ENCODE peak calls at places on chromosomes 16 and 17, in five cellular contexts. One of them, this sample, is unnamed.

GRCh38 chr16:20969386-20969785 is 68.8 kb downstream of the LYRM1 start:
- DNase-seq in NCI-H1105: no peak
- DNase-seq in activated CD8-positive, alpha-beta memory T cell treated with anti-CD3 and anti-CD28 coated beads, Interleukin-2, amount 50 U/mL, for 48 hours: no peak
- DNase-seq in GM10248: no peak
- DNase-seq in choroid plexus epithelial cell: no peak
- DNase-seq in this sample: no peak

GRCh38 chr17:78058001-78058400 is 70.6 kb downstream of the TMC6 start:
- DNase-seq in NCI-H1105: no peak
- DNase-seq in activated CD8-positive, alpha-beta memory T cell treated with anti-CD3 and anti-CD28 coated beads, Interleukin-2, amount 50 U/mL, for 48 hours: no peak
- DNase-seq in GM10248: no peak
- DNase-seq in choroid plexus epithelial cell: no peak
- DNase-seq in this sample: no peak

GRCh38 chr16:25060920-25061319 is 45.8 kb upstream of the ARHGAP17 start:
- DNase-seq in NCI-H1105: no peak
- DNase-seq in activated CD8-positive, alpha-beta memory T cell treated with anti-CD3 and anti-CD28 coated beads, Interleukin-2, amount 50 U/mL, for 48 hours: no peak
- DNase-seq in GM10248: peak
- DNase-seq in choroid plexus epithelial cell: peak
- DNase-seq in this sample: no peak

GRCh38 chr17:62627904-62628603 is 584 bp downstream of the MRC2 start:
- DNase-seq in NCI-H1105: no peak
- DNase-seq in activated CD8-positive, alpha-beta memory T cell treated with anti-CD3 and anti-CD28 coated beads, Interleukin-2, amount 50 U/mL, for 48 hours: peak
- DNase-seq in GM10248: peak
- DNase-seq in choroid plexus epithelial cell: peak
- DNase-seq in this sample: peak

GRCh38 chr17:75777243-75777922 is 7.2 kb upstream of the UNK start:
- DNase-seq in NCI-H1105: no peak
- DNase-seq in activated CD8-positive, alpha-beta memory T cell treated with anti-CD3 and anti-CD28 coated beads, Interleukin-2, amount 50 U/mL, for 48 hours: no peak
- DNase-seq in GM10248: no peak
- DNase-seq in choroid plexus epithelial cell: peak
- DNase-seq in this sample: no peak

GRCh38 chr17:2704031-2704889 is 7.3 kb downstream of the CLUH start:
- DNase-seq in NCI-H1105: no peak
- DNase-seq in activated CD8-positive, alpha-beta memory T cell treated with anti-CD3 and anti-CD28 coated beads, Interleukin-2, amount 50 U/mL, for 48 hours: no peak
- DNase-seq in GM10248: no peak
- DNase-seq in choroid plexus epithelial cell: no peak
- DNase-seq in this sample: no peak

GRCh38 chr17:57471941-57472368 is 215.6 kb downstream of the MSI2 start:
- DNase-seq in NCI-H1105: no peak
- DNase-seq in activated CD8-positive, alpha-beta memory T cell treated with anti-CD3 and anti-CD28 coated beads, Interleukin-2, amount 50 U/mL, for 48 hours: no peak
- DNase-seq in GM10248: no peak
- DNase-seq in choroid plexus epithelial cell: no peak
- DNase-seq in this sample: no peak

GRCh38 chr17:29784661-29785060 is 145.4 kb downstream of the SSH2 start:
- DNase-seq in NCI-H1105: no peak
- DNase-seq in activated CD8-positive, alpha-beta memory T cell treated with anti-CD3 and anti-CD28 coated beads, Interleukin-2, amount 50 U/mL, for 48 hours: no peak
- DNase-seq in GM10248: no peak
- DNase-seq in choroid plexus epithelial cell: peak
- DNase-seq in this sample: no peak

GRCh38 chr16:29745853-29746345 is at the start of gene C16orf54:
- DNase-seq in NCI-H1105: no peak
- DNase-seq in activated CD8-positive, alpha-beta memory T cell treated with anti-CD3 and anti-CD28 coated beads, Interleukin-2, amount 50 U/mL, for 48 hours: peak
- DNase-seq in GM10248: peak
- DNase-seq in choroid plexus epithelial cell: no peak
- DNase-seq in this sample: peak

GRCh38 chr16:57444711-57445110 is 2.5 kb downstream of the CIAPIN1 start:
- DNase-seq in NCI-H1105: no peak
- DNase-seq in activated CD8-positive, alpha-beta memory T cell treated with anti-CD3 and anti-CD28 coated beads, Interleukin-2, amount 50 U/mL, for 48 hours: no peak
- DNase-seq in GM10248: no peak
- DNase-seq in choroid plexus epithelial cell: peak
- DNase-seq in this sample: no peak

GRCh38 chr16:20956319-20956718 is 55.7 kb downstream of the LYRM1 start:
- DNase-seq in NCI-H1105: no peak
- DNase-seq in activated CD8-positive, alpha-beta memory T cell treated with anti-CD3 and anti-CD28 coated beads, Interleukin-2, amount 50 U/mL, for 48 hours: no peak
- DNase-seq in GM10248: no peak
- DNase-seq in choroid plexus epithelial cell: peak
- DNase-seq in this sample: no peak

GRCh38 chr16:71923941-71924690 is 28.8 kb downstream of the IST1 start:
- DNase-seq in NCI-H1105: no peak
- DNase-seq in activated CD8-positive, alpha-beta memory T cell treated with anti-CD3 and anti-CD28 coated beads, Interleukin-2, amount 50 U/mL, for 48 hours: no peak
- DNase-seq in GM10248: no peak
- DNase-seq in choroid plexus epithelial cell: peak
- DNase-seq in this sample: no peak

GRCh38 chr16:87648236-87648635 is 45.9 kb downstream of the JPH3 start:
- DNase-seq in NCI-H1105: no peak
- DNase-seq in activated CD8-positive, alpha-beta memory T cell treated with anti-CD3 and anti-CD28 coated beads, Interleukin-2, amount 50 U/mL, for 48 hours: no peak
- DNase-seq in GM10248: no peak
- DNase-seq in choroid plexus epithelial cell: no peak
- DNase-seq in this sample: no peak

GRCh38 chr16:46747777-46748651 is at the start of gene MYLK3:
- DNase-seq in NCI-H1105: no peak
- DNase-seq in activated CD8-positive, alpha-beta memory T cell treated with anti-CD3 and anti-CD28 coated beads, Interleukin-2, amount 50 U/mL, for 48 hours: no peak
- DNase-seq in GM10248: no peak
- DNase-seq in choroid plexus epithelial cell: peak
- DNase-seq in this sample: no peak

GRCh38 chr17:63989622-63990345 is 8.4 kb upstream of the PRR29 start:
- DNase-seq in NCI-H1105: no peak
- DNase-seq in activated CD8-positive, alpha-beta memory T cell treated with anti-CD3 and anti-CD28 coated beads, Interleukin-2, amount 50 U/mL, for 48 hours: no peak
- DNase-seq in GM10248: no peak
- DNase-seq in choroid plexus epithelial cell: no peak
- DNase-seq in this sample: no peak

GRCh38 chr17:35185849-35186248 is 8.3 kb downstream of the SLC35G3 start:
- DNase-seq in NCI-H1105: no peak
- DNase-seq in activated CD8-positive, alpha-beta memory T cell treated with anti-CD3 and anti-CD28 coated beads, Interleukin-2, amount 50 U/mL, for 48 hours: no peak
- DNase-seq in GM10248: peak
- DNase-seq in choroid plexus epithelial cell: no peak
- DNase-seq in this sample: peak

GRCh38 chr17:77959216-77959925 is 868 bp downstream of the TNRC6C start:
- DNase-seq in NCI-H1105: peak
- DNase-seq in activated CD8-positive, alpha-beta memory T cell treated with anti-CD3 and anti-CD28 coated beads, Interleukin-2, amount 50 U/mL, for 48 hours: peak
- DNase-seq in GM10248: peak
- DNase-seq in choroid plexus epithelial cell: peak
- DNase-seq in this sample: peak

GRCh38 chr17:43556292-43556691 is 10.2 kb upstream of the ETV4 start:
- DNase-seq in NCI-H1105: no peak
- DNase-seq in activated CD8-positive, alpha-beta memory T cell treated with anti-CD3 and anti-CD28 coated beads, Interleukin-2, amount 50 U/mL, for 48 hours: no peak
- DNase-seq in GM10248: no peak
- DNase-seq in choroid plexus epithelial cell: no peak
- DNase-seq in this sample: no peak

GRCh38 chr17:17098426-17099035 is 56.3 kb downstream of the MPRIP start:
- DNase-seq in NCI-H1105: no peak
- DNase-seq in activated CD8-positive, alpha-beta memory T cell treated with anti-CD3 and anti-CD28 coated beads, Interleukin-2, amount 50 U/mL, for 48 hours: no peak
- DNase-seq in GM10248: no peak
- DNase-seq in choroid plexus epithelial cell: peak
- DNase-seq in this sample: no peak

This sample was measured in GM13977.